ENCODE peak calls at places on chromosome 4, in seven cellular contexts. H is astrocyte of the spinal cord, C is fibroblast of villous mesenchyme, Q is fibroblast of pulmonary artery, G is cardiac muscle cell, D is body of pancreas, U is OCI-LY7. Z is an unnamed sample.

GRCh38 chr4:15455290-15455689 is 14.4 kb upstream of the CC2D2A start:
- DNase-seq in Q (peak; percentile 82), C (peak; percentile 85), G (peak; percentile 89), U (no peak), H (no peak), D (no peak), Z (no peak)

GRCh38 chr4:133812954-133813353 is 388.6 kb downstream of the PABPC4L start:
- DNase-seq in H (no peak), C (no peak), D (no peak), U (no peak), Q (no peak), G (no peak), Z (no peak)

GRCh38 chr4:99856166-99856565 is 38.1 kb downstream of the LAMTOR3 start:
- DNase-seq in D (no peak), Q (peak; percentile 62), C (peak; percentile 31), U (no peak), H (no peak), G (peak; percentile 51), Z (peak; percentile 35)

GRCh38 chr4:165931741-165932140 is 58.7 kb downstream of the TLL1 start:
- DNase-seq in Q (no peak), D (no peak), U (no peak), C (no peak), H (no peak), G (no peak), Z (no peak)

GRCh38 chr4:68361146-68361589 is 11.3 kb upstream of the YTHDC1 start:
- DNase-seq in C (peak; percentile 95), Q (peak; percentile 47), G (peak; percentile 47), D (no peak), U (no peak), H (no peak), Z (no peak)

GRCh38 chr4:13344216-13344615 is 139.9 kb downstream of the RAB28 start:
- DNase-seq in H (no peak), U (no peak), G (no peak), C (no peak), D (no peak), Q (no peak), Z (no peak)

GRCh38 chr4:8150152-8151090 is 8.2 kb downstream of the ABLIM2 start:
- DNase-seq in D (no peak), H (no peak), G (no peak), Q (no peak), U (no peak), C (no peak), Z (no peak)

GRCh38 chr4:139833131-139833930 is 167.7 kb downstream of the MGST2 start:
- DNase-seq in C (no peak), D (no peak), H (no peak), U (no peak), G (no peak), Q (no peak), Z (no peak)

GRCh38 chr4:101600287-101600686 is 190.2 kb upstream of the BANK1 start:
- DNase-seq in C (peak; percentile 47), U (no peak), Q (peak; percentile 12), G (no peak), H (no peak), D (no peak), Z (no peak)

GRCh38 chr4:101599620-101600019 is 190.9 kb upstream of the BANK1 start:
- DNase-seq in U (no peak), D (no peak), Q (peak; percentile 79), C (peak; percentile 58), G (peak; percentile 51), H (peak; percentile 13), Z (no peak)

GRCh38 chr4:101604976-101605375 is 185.6 kb upstream of the BANK1 start:
- DNase-seq in H (peak; percentile 33), U (no peak), G (no peak), Q (no peak), C (peak; percentile 11), D (no peak), Z (no peak)
- TF ChIP-seq CTCF in H (no peak), U (no peak), G (no peak), Q (no peak), C (no peak), D (no peak), Z (no peak)

GRCh38 chr4:4480685-4481393 is 61.0 kb downstream of the STX18 start:
- DNase-seq in U (peak; percentile 22), G (no peak), C (no peak), D (no peak), Q (peak; percentile 38), H (peak; percentile 56), Z (no peak)
- TF ChIP-seq CTCF in U (peak; percentile 84), G (peak; percentile 57), C (peak; percentile 57), D (peak; percentile 23), Q (peak; percentile 69), H (peak; percentile 66), Z (no peak)

DNA sequence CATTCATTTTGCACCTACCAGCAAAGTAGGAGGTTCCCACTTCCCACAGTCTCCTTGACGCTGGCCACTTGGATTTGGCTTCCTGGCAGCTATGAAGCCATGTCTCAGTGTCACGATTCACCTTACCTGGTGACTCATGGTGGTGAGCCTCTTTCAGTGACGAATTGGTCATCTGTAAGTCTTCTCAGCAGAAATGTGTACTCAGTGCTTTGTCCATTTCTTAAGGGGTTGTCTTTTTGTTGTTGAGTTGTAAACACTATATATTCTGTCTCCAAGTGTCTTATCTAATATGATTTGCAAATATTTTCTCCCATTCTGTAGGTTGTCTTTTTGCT is 11.4 kb upstream of the MAEA start:
- DNase-seq in H (no peak), Q (no peak), C (no peak), D (no peak), G (no peak), U (no peak), Z (peak; percentile 24)
- TF ChIP-seq CTCF in H (no peak), Q (no peak), C (no peak), D (no peak), G (no peak), U (peak; percentile 3), Z (no peak)

DNA sequence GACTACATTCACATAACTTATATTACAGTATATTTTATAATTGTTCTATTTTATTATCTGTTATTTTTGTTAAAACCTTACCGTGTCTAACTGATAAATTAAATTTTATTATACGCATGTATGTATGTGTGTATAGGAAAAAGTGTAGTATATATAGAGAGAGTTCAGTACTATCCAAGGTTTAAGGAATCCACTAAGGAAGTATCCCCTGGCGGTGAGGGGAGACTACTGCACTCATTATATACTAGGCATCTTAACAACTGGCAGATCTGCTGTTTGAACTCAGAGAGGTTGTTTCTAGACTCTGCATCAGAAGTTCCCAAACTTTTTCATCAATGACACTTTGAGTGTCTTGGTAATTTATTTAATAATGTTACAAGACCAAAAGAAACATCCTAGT is 70.9 kb downstream of the NDST4 start:
- DNase-seq in U (peak; percentile 2), Q (no peak), C (no peak), G (no peak), H (no peak), D (no peak), Z (no peak)
- TF ChIP-seq CTCF in U (peak; percentile 53), Q (no peak), C (peak; percentile 13), G (no peak), H (peak; percentile 39), D (no peak), Z (no peak)

GRCh38 chr4:169723207-169723606 is 34.5 kb downstream of the HPF1 start:
- DNase-seq in H (no peak), C (peak; percentile 16), U (peak; percentile 30), D (no peak), G (peak; percentile 27), Q (peak; percentile 13), Z (peak; percentile 16)
- TF ChIP-seq CTCF in H (peak; percentile 23), C (peak; percentile 29), U (peak; percentile 72), D (peak; percentile 25), G (peak; percentile 25), Q (peak; percentile 16), Z (no peak)

DNA sequence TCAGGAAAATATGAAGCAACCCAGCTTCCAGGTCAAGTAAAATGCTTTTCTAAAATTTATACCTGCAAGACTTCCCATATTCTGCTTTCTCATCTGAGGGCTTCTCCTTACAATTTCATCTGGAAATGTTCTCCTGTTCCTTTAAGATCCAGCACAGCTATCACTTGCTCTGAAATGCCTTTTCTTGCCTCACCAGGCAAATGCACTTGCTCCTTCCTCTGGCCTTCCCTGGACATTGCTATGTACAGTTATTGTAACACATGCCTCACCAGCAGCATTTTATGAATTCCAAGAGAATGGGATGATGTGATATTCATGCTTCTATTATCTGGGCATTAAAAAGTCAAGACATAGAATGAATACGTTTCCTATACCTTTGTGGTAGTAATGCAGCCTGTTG is 842.1 kb upstream of the INTU start:
- DNase-seq in C (no peak), G (peak; percentile 31), U (no peak), D (no peak), H (no peak), Q (no peak), Z (no peak)
- TF ChIP-seq CTCF in C (no peak), G (no peak), U (no peak), D (no peak), H (no peak), Q (no peak), Z (no peak)

GRCh38 chr4:186725422-186726149 is 1.9 kb upstream of the FAT1 start:
- DNase-seq in U (no peak), C (peak; percentile 90), Q (peak; percentile 90), G (peak; percentile 91), H (peak; percentile 91), D (peak; percentile 82), Z (peak; percentile 31)

GRCh38 chr4:186727977-186728519 is 4.4 kb upstream of the FAT1 start:
- DNase-seq in H (peak; percentile 53), Q (peak; percentile 51), U (no peak), G (peak; percentile 50), D (no peak), C (no peak), Z (no peak)

GRCh38 chr4:186726150-186726439 is 2.4 kb upstream of the FAT1 start:
- DNase-seq in C (no peak), Q (no peak), H (no peak), D (no peak), G (no peak), U (no peak), Z (no peak)

GRCh38 chr4:186727149-186727976 is 3.7 kb upstream of the FAT1 start:
- DNase-seq in U (no peak), G (no peak), D (no peak), H (peak; percentile 24), C (no peak), Q (no peak), Z (no peak)

DNA sequence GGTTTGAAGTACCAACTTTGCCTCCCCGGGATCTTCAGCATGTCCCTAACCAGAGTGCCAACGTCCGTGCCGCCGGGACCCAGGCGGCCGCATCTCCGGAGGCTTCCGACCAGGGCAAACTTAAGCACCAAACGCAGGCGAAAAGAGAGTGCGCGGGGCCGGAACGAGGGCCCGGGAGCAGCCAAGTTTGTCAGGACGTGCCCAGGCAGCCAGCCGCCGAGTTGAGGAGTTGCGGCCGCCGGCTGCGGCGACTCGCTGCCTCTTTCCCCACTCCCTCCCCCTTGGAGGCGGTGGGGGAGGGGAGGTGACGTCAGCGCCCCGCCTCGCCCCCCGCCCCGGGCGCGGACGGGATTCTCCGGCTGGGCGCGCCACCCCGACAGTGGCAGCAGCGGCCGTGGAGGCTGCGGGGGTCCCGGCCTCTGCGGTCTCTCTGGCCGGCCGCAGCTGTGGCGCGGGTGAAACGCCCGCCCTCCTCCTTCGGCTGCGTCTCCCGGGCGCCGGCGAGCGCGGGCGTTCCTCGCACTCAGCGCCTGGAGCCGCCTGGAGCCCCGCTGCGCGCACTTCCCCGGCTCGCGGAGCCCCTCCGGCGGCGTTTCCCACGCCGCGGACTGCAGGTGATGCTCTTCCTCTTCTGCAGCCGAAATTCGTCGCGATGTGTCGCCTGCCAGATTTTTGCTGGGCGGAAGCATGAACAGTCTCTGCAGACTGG is 2.9 kb upstream of the FAT1 start:
- DNase-seq in U (no peak), G (peak; percentile 88), C (peak; percentile 83), D (peak; percentile 77), H (peak; percentile 88), Q (peak; percentile 79), Z (peak; percentile 7)
- TF ChIP-seq CTCF in U (no peak), G (no peak), C (peak; percentile 6), D (peak; percentile 4), H (peak; percentile 22), Q (no peak), Z (no peak)

Z was measured in activated CD8-positive, alpha-beta T cell treated with anti-CD3 and anti-CD28 coated beads for 36 hours.